ENCODE peak calls at places on chromosome 2, in nine cellular contexts. J is GM20000; N is amniotic epithelial cell; I is type B pancreatic cell; T is left kidney; V is left colon; E is left ventricle myocardium inferior; W is CD4-positive, alpha-beta T cell; R is Ammon's horn. L is an unnamed sample.
A peak's percentile ranks its signal among the peaks of the same experiment; 100 is the strongest.

GRCh38 chr2:101307950-101308431 is 510 bp downstream of the RNF149 start:
- DNase-seq in V (no peak), N (no peak), W (peak; percentile 23), E (no peak), R (no peak), J (no peak), I (peak; percentile 70), T (peak; percentile 64), L (peak; percentile 54)

GRCh38 chr2:189179607-189179979 is at the start of gene COL5A2:
- DNase-seq in V (peak; percentile 36), W (no peak), T (peak; percentile 75), R (peak; percentile 36), J (no peak), E (peak; percentile 16), N (peak; percentile 96), I (no peak), L (no peak)

GRCh38 chr2:121530210-121530562 is 494 bp upstream of the RNU4ATAC start:
- DNase-seq in W (no peak), R (peak; percentile 80), E (peak; percentile 71), T (peak; percentile 93), V (peak; percentile 75), J (peak; percentile 79), N (peak; percentile 72), I (peak; percentile 79), L (peak; percentile 84)

GRCh38 chr2:71157124-71157802 is 26.8 kb downstream of the MPHOSPH10 start:
- DNase-seq in E (peak; percentile 30), N (peak; percentile 18), R (peak; percentile 56), I (peak; percentile 79), V (peak; percentile 47), W (peak; percentile 49), J (peak; percentile 68), T (peak; percentile 81), L (peak; percentile 54)

GRCh38 chr2:139514946-139515345 is 734.8 kb upstream of the NXPH2 start:
- DNase-seq in T (no peak), N (no peak), J (no peak), W (no peak), R (no peak), V (no peak), E (no peak), I (no peak), L (peak; percentile 86)

GRCh38 chr2:118050386-118050785 is 36.5 kb upstream of the CCDC93 start:
- DNase-seq in N (peak; percentile 69), V (no peak), T (peak; percentile 66), J (no peak), W (no peak), I (no peak), R (no peak), E (no peak), L (peak; percentile 25)

GRCh38 chr2:239268082-239268481 is 132.7 kb downstream of the HDAC4 start:
- DNase-seq in W (no peak), I (no peak), V (peak; percentile 83), E (no peak), T (no peak), R (peak; percentile 62), J (no peak), N (peak; percentile 50), L (no peak)

GRCh38 chr2:237217995-237218621 is 132.4 kb downstream of the COPS8 start:
- DNase-seq in I (no peak), J (no peak), R (no peak), W (no peak), V (no peak), N (no peak), E (no peak), T (no peak), L (no peak)

GRCh38 chr2:9771481-9772017 is 71.7 kb upstream of the TAF1B start:
- DNase-seq in W (no peak), N (peak; percentile 96), R (peak; percentile 67), I (no peak), V (no peak), E (no peak), T (peak; percentile 78), J (no peak), L (peak; percentile 13)

GRCh38 chr2:221075203-221075602 is 496.9 kb downstream of the EPHA4 start:
- DNase-seq in J (no peak), E (no peak), I (no peak), N (peak; percentile 21), R (no peak), T (no peak), V (no peak), W (no peak), L (no peak)

GRCh38 chr2:212237350-212238095 is 301.1 kb downstream of the ERBB4 start:
- DNase-seq in R (no peak), I (no peak), E (no peak), W (no peak), V (no peak), N (no peak), J (no peak), T (peak; percentile 78), L (peak; percentile 55)

GRCh38 chr2:111122631-111123421 is 2.1 kb downstream of the BCL2L11 start:
- DNase-seq in N (peak; percentile 77), I (peak; percentile 86), J (peak; percentile 24), W (no peak), V (peak; percentile 76), T (peak; percentile 88), E (peak; percentile 85), R (peak; percentile 83), L (peak; percentile 73)

L was measured in NCI-H69.